ENCODE peak calls at places on chromosomes 2 and 18, in four cellular contexts. G is neuronal stem cell; F is mammary epithelial cell; L is CD8-positive, alpha-beta memory T cell. I is an unnamed sample. For H3K36me3 and H3K27me3, the result is how much of the 10 kb centered on the place peaks cover.

GRCh38 chr2:43832457-43832856 is 6.2 kb downstream of the ABCG5 start:
- DNase-seq in G (no peak), F (peak), L (no peak), I (peak)

GRCh38 chr18:62781893-62782292 is 66.6 kb downstream of the PHLPP1 start:
- DNase-seq in G (no peak), F (peak), L (no peak), I (no peak)

GRCh38 chr2:224009605-224010330 is 29.3 kb downstream of the SERPINE2 start:
- DNase-seq in G (no peak), F (no peak), L (no peak), I (no peak)

GRCh38 chr2:211737282-211737681 is 801.3 kb downstream of the ERBB4 start:
- DNase-seq in G (no peak), F (peak), L (no peak), I (no peak)

GRCh38 chr2:222300725-222301295 is 2.0 kb upstream of the PAX3 start:
- DNase-seq in G (no peak), F (no peak), L (no peak), I (peak)

GRCh38 chr2:175577405-175577986 is 396.0 kb upstream of the ATP5MC3 start:
- DNase-seq in G (no peak), F (no peak), L (no peak), I (no peak)

GRCh38 chr2:55228224-55228563 is 3.9 kb downstream of the CLHC1 start:
- DNase-seq in G (no peak), F (no peak), L (no peak), I (no peak)

GRCh38 chr18:62796216-62796621 is 80.9 kb downstream of the PHLPP1 start:
- DNase-seq in G (no peak), F (no peak), L (no peak), I (no peak)

GRCh38 chr18:80148316-80149199 is 39.5 kb downstream of the ADNP2 start:
- DNase-seq in G (no peak), F (peak), L (no peak), I (no peak)

GRCh38 chr2:3290655-3291054 is 87.0 kb downstream of the EIPR1 start:
- DNase-seq in G (no peak), F (no peak), L (no peak), I (peak)

GRCh38 chr2:128454980-128455709 is 136.5 kb upstream of the HS6ST1 start:
- DNase-seq in G (no peak), F (no peak), L (no peak), I (no peak)

GRCh38 chr18:7438631-7439030 is 128.5 kb upstream of the PTPRM start:
- DNase-seq in G (no peak), F (no peak), L (no peak), I (no peak)

GRCh38 chr2:187552959-187553681 is 1.1 kb downstream of the TFPI start:
- DNase-seq in G (no peak), F (peak), L (no peak), I (no peak)

GRCh38 chr2:67036446-67036845 is 360.7 kb upstream of the ETAA1 start:
- DNase-seq in G (no peak), F (no peak), L (no peak), I (no peak)

GRCh38 chr2:174688079-174688478 is 76.2 kb downstream of the CHRNA1 start:
- DNase-seq in G (no peak), F (peak), L (peak), I (no peak)

GRCh38 chr2:145352499-145352898 is 832.6 kb upstream of the ZEB2 start:
- DNase-seq in G (no peak), F (no peak), L (no peak), I (no peak)

GRCh38 chr2:158616480-158616879 is 159.7 kb downstream of the PKP4 start:
- DNase-seq in G (no peak), F (no peak), L (no peak), I (no peak)

GRCh38 chr2:105802587-105802986 is 57.9 kb downstream of the NCK2 start:
- DNase-seq in G (no peak), F (peak), L (peak), I (no peak)

GRCh38 chr2:152200562-152201465 is 25.3 kb upstream of the STAM2 start:
- DNase-seq in G (no peak), F (peak), L (no peak), I (peak)

GRCh38 chr2:196277002-196277401 is 105.6 kb upstream of the STK17B start:
- DNase-seq in G (no peak), F (peak), L (peak), I (peak)

GRCh38 chr18:199214-199613 is 40.9 kb downstream of the USP14 start:
- DNase-seq in G (no peak), F (no peak), L (no peak), I (no peak)

GRCh38 chr18:199768-200167 is 41.4 kb downstream of the USP14 start:
- DNase-seq in G (no peak), F (no peak), L (no peak), I (no peak)

DNA sequence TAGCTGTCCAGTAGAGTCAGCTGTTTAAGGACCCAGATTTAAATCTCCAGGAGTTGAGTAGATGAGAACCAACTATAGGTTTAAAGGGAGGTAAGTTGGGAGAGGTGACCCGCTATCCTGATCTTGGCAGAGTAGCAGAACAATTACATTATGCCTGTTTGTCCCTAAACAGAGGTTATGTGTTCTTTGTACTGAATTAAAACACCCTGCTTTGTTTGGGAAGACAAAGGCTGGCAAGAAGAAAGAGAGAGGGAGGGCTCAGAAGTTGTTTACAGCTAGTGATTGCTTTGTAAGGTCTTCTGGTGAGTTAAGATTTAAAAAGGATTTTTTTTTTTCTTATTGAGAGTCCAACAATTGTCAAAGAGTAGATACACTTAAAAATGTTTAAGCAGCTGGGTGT is 37.3 kb downstream of the USP14 start:
- DNase-seq in G (no peak), F (no peak), L (no peak), I (no peak)
- H3K36me3 ChIP-seq in G (under half), F (under half), L (under half), I (under half)

GRCh38 chr2:142874293-142874814 is 3.1 kb upstream of the KYNU start:
- DNase-seq in G (no peak), F (peak), L (no peak), I (no peak)
- H3K4me3 ChIP-seq in G (no peak), F (no peak), L (no peak), I (no peak)

DNA sequence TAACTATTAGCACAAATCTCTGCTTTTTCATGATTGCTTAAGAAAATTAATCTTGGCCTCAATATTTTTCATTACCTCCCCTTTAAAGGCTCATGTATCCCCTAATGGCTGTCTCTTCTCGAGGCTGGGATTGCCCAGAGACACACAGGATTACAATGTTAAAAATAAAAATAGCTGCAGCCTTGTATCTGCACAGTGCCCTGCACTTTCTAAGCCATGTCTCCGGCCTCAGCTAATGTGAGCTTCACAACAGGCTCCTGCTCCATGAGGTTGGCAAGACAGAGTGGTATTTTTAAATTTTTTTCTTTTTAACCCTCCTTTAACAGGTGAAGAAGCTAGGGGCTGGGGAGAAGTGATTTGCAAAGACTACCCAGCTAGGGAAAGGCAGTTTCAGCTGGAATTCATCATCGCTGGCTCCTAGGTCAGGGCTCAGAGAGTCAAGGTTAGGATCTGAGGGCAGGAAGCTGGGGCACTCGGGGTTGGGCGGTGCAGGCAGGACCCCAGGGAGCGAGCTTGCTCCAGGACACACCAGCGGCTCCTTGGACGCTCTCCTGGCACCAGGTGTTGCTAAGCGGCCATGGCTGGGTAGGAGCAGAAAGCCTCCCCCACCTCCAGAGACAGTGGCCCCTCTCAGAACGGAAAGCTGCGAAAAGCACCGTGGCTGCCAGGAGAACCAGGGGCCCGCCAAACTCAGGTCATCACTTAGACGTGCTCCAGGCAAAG is 135.6 kb downstream of the SMAD2 start:
- DNase-seq in G (no peak), F (no peak), L (no peak), I (peak)
- H3K27me3 ChIP-seq in G (under half), F (under half), L (under half), I (under half)

DNA sequence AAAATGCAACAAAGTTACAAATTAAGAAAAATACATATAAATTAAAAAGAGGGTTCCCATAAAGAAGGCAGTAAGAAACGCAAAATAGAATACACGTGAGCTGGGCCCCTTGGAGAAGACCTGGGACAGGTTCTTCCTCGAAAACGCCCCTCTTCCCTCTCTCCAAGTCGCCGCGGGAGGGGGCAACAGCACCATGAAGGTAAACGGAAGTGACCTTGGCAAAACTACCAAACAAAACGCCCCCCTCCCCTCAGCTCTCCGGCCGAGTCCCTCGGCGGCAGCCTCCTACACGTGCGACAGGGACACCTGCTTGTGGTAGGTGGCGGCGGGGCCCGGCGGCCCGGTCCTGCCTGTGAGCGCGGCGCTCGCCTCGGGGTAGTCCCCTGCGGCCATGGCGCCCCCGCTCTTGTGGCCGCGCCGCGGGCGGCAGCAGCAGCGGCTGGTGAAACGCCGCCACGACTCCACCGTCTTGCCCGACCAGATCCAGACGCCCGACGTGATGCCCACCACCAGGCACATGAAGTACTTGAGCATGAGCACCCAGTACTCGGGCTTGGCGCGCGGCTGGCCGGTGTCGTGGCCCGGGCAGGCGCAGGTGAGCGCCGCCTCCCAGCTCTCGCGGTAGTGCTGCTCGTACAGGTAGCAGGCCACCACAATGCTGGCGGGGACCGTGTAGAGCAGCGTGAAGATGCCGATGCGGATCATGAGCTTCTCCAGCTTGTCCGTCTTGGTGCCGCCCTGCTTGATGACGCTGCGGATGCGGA is 2.8 kb downstream of the FZD5 start:
- DNase-seq in G (no peak), F (no peak), L (no peak), I (peak)
- H3K36me3 ChIP-seq in G (under half), F (under half), L (under half), I (under half)

DNA sequence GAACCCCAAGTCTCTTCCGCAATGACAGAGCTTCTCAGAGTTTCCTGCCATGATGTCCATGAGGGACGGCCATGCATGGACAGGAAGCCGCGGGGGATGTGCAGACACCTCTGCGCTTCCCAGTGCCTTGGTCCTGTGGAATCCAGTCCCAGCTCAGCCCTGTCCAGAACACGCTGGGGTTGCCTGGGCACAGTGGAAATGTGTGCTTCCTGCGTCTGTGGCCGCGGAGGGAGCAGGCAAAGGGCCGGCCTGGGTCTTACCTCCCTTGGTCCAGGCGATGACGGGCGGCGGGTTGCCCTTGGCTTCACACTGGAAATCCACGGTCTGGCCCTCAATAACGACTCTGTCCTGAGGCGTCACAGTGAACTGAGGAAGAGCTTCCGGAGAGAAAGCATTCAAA is 79.6 kb downstream of the PXDN start:
- DNase-seq in G (no peak), F (no peak), L (no peak), I (no peak)
- H3K4me3 ChIP-seq in G (no peak), F (no peak), L (no peak), I (no peak)

DNA sequence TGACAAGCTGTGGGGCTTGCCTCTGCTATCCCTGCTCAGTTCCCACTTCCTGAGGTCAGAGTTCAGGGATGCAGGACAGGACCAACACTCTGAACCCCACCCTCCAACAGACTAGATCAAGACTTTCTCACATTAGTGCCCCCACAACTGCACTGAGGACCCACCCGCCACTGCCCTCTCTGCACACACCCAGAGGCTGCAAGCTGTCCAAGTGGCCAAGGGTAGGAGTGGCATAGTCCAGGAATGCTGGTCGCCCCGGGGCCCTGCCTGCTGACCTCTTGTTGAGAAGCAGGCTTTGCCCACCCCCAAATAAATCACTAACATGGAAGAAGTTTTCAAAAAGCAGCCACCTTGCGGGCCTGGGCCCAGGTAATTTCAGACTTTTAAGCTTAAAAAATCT is 5.5 kb upstream of the KIF1A start:
- DNase-seq in G (no peak), F (no peak), L (no peak), I (no peak)
- H3K27me3 ChIP-seq in G (under half), F (under half), L (half or more), I (half or more)

GRCh38 chr2:238247002-238247822 is 7.4 kb upstream of the HES6 start:
- DNase-seq in G (no peak), F (no peak), L (no peak), I (no peak)
- H3K36me3 ChIP-seq in G (under half), F (under half), L (under half), I (under half)

I was measured in H7.